ENCODE peak calls at places on chromosome 15, in six cellular contexts. One of them, this sample, is unnamed.

GRCh38 chr15:57533062-57533735 is 58.5 kb upstream of the MYZAP start:
- DNase-seq in neural progenitor cell: no peak
- DNase-seq in uterus: no peak
- DNase-seq in neuronal stem cell: no peak
- DNase-seq in tibial artery: no peak
- DNase-seq in NCI-H2081: no peak
- DNase-seq in this sample: no peak

GRCh38 chr15:89822611-89822950 is 7.9 kb upstream of the ANPEP start:
- DNase-seq in neural progenitor cell: no peak
- DNase-seq in uterus: no peak
- DNase-seq in neuronal stem cell: no peak
- DNase-seq in tibial artery: no peak
- DNase-seq in NCI-H2081: no peak
- DNase-seq in this sample: no peak

GRCh38 chr15:89783861-89784685 is 7.9 kb downstream of the MESP2 start:
- DNase-seq in neural progenitor cell: no peak
- DNase-seq in uterus: no peak
- DNase-seq in neuronal stem cell: no peak
- DNase-seq in tibial artery: no peak
- DNase-seq in NCI-H2081: no peak
- DNase-seq in this sample: no peak

GRCh38 chr15:32843211-32843907 is 125.6 kb downstream of the GREM1 start:
- DNase-seq in neural progenitor cell: no peak
- DNase-seq in uterus: no peak
- DNase-seq in neuronal stem cell: no peak
- DNase-seq in tibial artery: no peak
- DNase-seq in NCI-H2081: peak
- DNase-seq in this sample: no peak

GRCh38 chr15:81274932-81275341 is 49.0 kb downstream of the STARD5 start:
- DNase-seq in neural progenitor cell: peak
- DNase-seq in uterus: peak
- DNase-seq in neuronal stem cell: peak
- DNase-seq in tibial artery: peak
- DNase-seq in NCI-H2081: peak
- DNase-seq in this sample: peak

GRCh38 chr15:36469567-36469966 is 109.9 kb upstream of the CDIN1 start:
- DNase-seq in neural progenitor cell: no peak
- DNase-seq in uterus: no peak
- DNase-seq in neuronal stem cell: no peak
- DNase-seq in tibial artery: no peak
- DNase-seq in NCI-H2081: no peak
- DNase-seq in this sample: no peak

GRCh38 chr15:69456208-69457166 is 3.9 kb downstream of the RPLP1 start:
- DNase-seq in neural progenitor cell: no peak
- DNase-seq in uterus: no peak
- DNase-seq in neuronal stem cell: no peak
- DNase-seq in tibial artery: no peak
- DNase-seq in NCI-H2081: no peak
- DNase-seq in this sample: no peak

GRCh38 chr15:77354064-77354463 is 65.8 kb downstream of the PEAK1 start:
- DNase-seq in neural progenitor cell: no peak
- DNase-seq in uterus: no peak
- DNase-seq in neuronal stem cell: no peak
- DNase-seq in tibial artery: no peak
- DNase-seq in NCI-H2081: no peak
- DNase-seq in this sample: no peak

GRCh38 chr15:66369773-66370651 is 13.5 kb upstream of the TIPIN start:
- DNase-seq in neural progenitor cell: no peak
- DNase-seq in uterus: no peak
- DNase-seq in neuronal stem cell: no peak
- DNase-seq in tibial artery: no peak
- DNase-seq in NCI-H2081: peak
- DNase-seq in this sample: peak

GRCh38 chr15:48541659-48542334 is 103.7 kb downstream of the FBN1 start:
- DNase-seq in neural progenitor cell: no peak
- DNase-seq in uterus: peak
- DNase-seq in neuronal stem cell: no peak
- DNase-seq in tibial artery: peak
- DNase-seq in NCI-H2081: no peak
- DNase-seq in this sample: no peak

GRCh38 chr15:69451951-69452701 is 492 bp upstream of the RPLP1 start:
- DNase-seq in neural progenitor cell: peak
- DNase-seq in uterus: peak
- DNase-seq in neuronal stem cell: no peak
- DNase-seq in tibial artery: no peak
- DNase-seq in NCI-H2081: peak
- DNase-seq in this sample: no peak

GRCh38 chr15:96331141-96331941 is 841 bp downstream of the NR2F2 start:
- DNase-seq in neural progenitor cell: peak
- DNase-seq in uterus: peak
- DNase-seq in neuronal stem cell: peak
- DNase-seq in tibial artery: peak
- DNase-seq in NCI-H2081: peak
- DNase-seq in this sample: no peak